ENCODE peak calls at places on chromosome 14, in five cellular contexts. A, C, F, G and R are unnamed samples.

GRCh38 chr14:27605298-27605697 is 1007.5 kb upstream of the NOVA1 start:
- DNase-seq in A (no peak), C (no peak), F (no peak), G (no peak), R (no peak)

GRCh38 chr14:37340353-37340752 is 142.6 kb downstream of the MIPOL1 start:
- DNase-seq in A (no peak), C (no peak), F (no peak), G (no peak), R (no peak)

GRCh38 chr14:75861161-75861621 is 120.6 kb downstream of the TGFB3 start:
- DNase-seq in A (no peak), C (no peak), F (peak), G (no peak), R (no peak)

GRCh38 chr14:104141621-104142091 is 3.3 kb downstream of the KIF26A start:
- DNase-seq in A (no peak), C (peak), F (no peak), G (peak), R (no peak)

GRCh38 chr14:24062216-24062980 is 9.0 kb upstream of the CPNE6 start:
- DNase-seq in A (no peak), C (no peak), F (no peak), G (no peak), R (peak)

GRCh38 chr14:76461886-76462285 is 85.9 kb downstream of the ESRRB start:
- DNase-seq in A (no peak), C (no peak), F (no peak), G (no peak), R (no peak)

GRCh38 chr14:56127156-56127555 is 8.9 kb downstream of the PELI2 start:
- DNase-seq in A (no peak), C (no peak), F (no peak), G (no peak), R (no peak)

GRCh38 chr14:95463173-95463901 is 53.1 kb downstream of the SYNE3 start:
- DNase-seq in A (no peak), C (peak), F (no peak), G (peak), R (no peak)

GRCh38 chr14:71720978-71721624 is 211.1 kb upstream of the RGS6 start:
- DNase-seq in A (peak), C (no peak), F (peak), G (no peak), R (no peak)

GRCh38 chr14:93926873-93927571 is at the start of gene FAM181A:
- DNase-seq in A (peak), C (peak), F (no peak), G (no peak), R (no peak)

GRCh38 chr14:36174767-36175424 is 1.6 kb downstream of the PTCSC3 start:
- DNase-seq in A (no peak), C (no peak), F (no peak), G (no peak), R (no peak)

GRCh38 chr14:75123991-75124390 is 2.9 kb downstream of the NEK9 start:
- DNase-seq in A (no peak), C (no peak), F (peak), G (no peak), R (no peak)

GRCh38 chr14:38042356-38042755 is 165.3 kb upstream of the SSTR1 start:
- DNase-seq in A (no peak), C (no peak), F (peak), G (no peak), R (no peak)

GRCh38 chr14:95106966-95107365 is 50.4 kb downstream of the DICER1 start:
- DNase-seq in A (no peak), C (no peak), F (no peak), G (no peak), R (no peak)

GRCh38 chr14:102208741-102209140 is 69.0 kb downstream of the WDR20 start:
- DNase-seq in A (no peak), C (no peak), F (no peak), G (no peak), R (no peak)

GRCh38 chr14:105313381-105314286 is 914 bp upstream of the PACS2 start:
- DNase-seq in A (peak), C (peak), F (peak), G (no peak), R (no peak)

GRCh38 chr14:20841096-20841495 is 38.5 kb upstream of the RNASE1 start:
- DNase-seq in A (no peak), C (no peak), F (no peak), G (no peak), R (no peak)

GRCh38 chr14:72965249-72965648 is 39.0 kb downstream of the DCAF4 start:
- DNase-seq in A (no peak), C (peak), F (peak), G (no peak), R (no peak)

GRCh38 chr14:89221109-89221508 is 195.9 kb downstream of the FOXN3 start:
- DNase-seq in A (no peak), C (no peak), F (peak), G (no peak), R (no peak)

GRCh38 chr14:77761205-77761931 is 412 bp upstream of the SNW1 start:
- DNase-seq in A (peak), C (peak), F (peak), G (no peak), R (no peak)
- TF ChIP-seq CTCF in A (peak), C (no peak), F (peak), G (no peak), R (no peak)

GRCh38 chr14:69708586-69709169 is 58.3 kb upstream of the SRSF5 start:
- DNase-seq in A (peak), C (no peak), F (no peak), G (no peak), R (peak)
- TF ChIP-seq CTCF in A (peak), C (no peak), F (peak), G (peak), R (no peak)

GRCh38 chr14:101073598-101073965 is 170.1 kb upstream of the RTL1 start:
- DNase-seq in A (no peak), C (no peak), F (no peak), G (no peak), R (no peak)

GRCh38 chr14:101074124-101075024 is 170.9 kb upstream of the RTL1 start:
- DNase-seq in A (no peak), C (no peak), F (no peak), G (no peak), R (no peak)

GRCh38 chr14:101072070-101072469 is 168.5 kb upstream of the RTL1 start:
- DNase-seq in A (no peak), C (no peak), F (no peak), G (no peak), R (no peak)

GRCh38 chr14:101072531-101072930 is 169.0 kb upstream of the RTL1 start:
- DNase-seq in A (no peak), C (no peak), F (no peak), G (no peak), R (peak)

DNA sequence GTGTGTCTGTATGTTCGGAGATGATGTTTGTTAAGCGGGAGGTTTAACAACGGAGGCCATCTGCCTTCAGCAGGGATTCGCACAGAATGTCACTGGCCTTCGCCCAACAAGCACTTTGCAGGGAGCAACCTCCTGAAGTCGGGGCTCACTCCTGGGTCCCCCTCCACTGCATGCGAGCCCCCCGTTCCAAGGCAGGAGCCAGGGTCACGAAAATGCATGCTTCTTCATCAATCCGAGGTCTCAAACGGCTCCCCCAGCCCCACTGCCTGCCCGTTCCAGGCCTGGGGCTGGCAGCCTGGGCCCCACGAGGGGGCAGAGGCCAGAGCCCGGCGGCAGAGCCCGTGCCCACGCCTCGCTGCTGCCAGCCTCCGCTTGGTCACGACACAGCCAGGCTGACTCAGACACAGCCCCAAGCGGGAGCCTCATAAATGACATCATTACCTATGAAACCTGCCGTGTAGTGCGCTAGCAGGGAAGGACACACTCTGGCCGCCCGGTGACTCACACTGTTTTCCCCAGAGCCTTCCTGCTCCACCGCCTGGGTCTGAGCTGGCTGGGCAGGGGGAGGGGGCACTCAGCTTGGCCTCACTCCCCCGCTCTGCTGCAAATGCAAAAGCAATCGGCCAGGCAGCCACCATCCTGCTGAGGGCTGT is 169.5 kb upstream of the RTL1 start:
- DNase-seq in A (no peak), C (no peak), F (peak), G (no peak), R (peak)
- TF ChIP-seq CTCF in A (no peak), C (no peak), F (no peak), G (no peak), R (no peak)

GRCh38 chr14:69579476-69579875 is 4.8 kb upstream of the CCDC177 start:
- DNase-seq in A (no peak), C (no peak), F (no peak), G (no peak), R (no peak)

GRCh38 chr14:69581316-69581935 is 6.8 kb upstream of the CCDC177 start:
- DNase-seq in A (no peak), C (no peak), F (no peak), G (no peak), R (no peak)

GRCh38 chr14:69582207-69582606 is 7.5 kb upstream of the CCDC177 start:
- DNase-seq in A (no peak), C (no peak), F (peak), G (no peak), R (no peak)

GRCh38 chr14:69582829-69583228 is 8.2 kb upstream of the CCDC177 start:
- DNase-seq in A (no peak), C (no peak), F (no peak), G (no peak), R (no peak)

GRCh38 chr14:69580009-69580577 is 5.4 kb upstream of the CCDC177 start:
- DNase-seq in A (peak), C (no peak), F (peak), G (no peak), R (no peak)
- TF ChIP-seq CTCF in A (peak), C (peak), F (peak), G (no peak), R (no peak)